ENCODE peak calls at places on chromosomes 5 and 9, in eight cellular contexts. One of them, this sample, is unnamed.

GRCh38 chr5:172904643-172905345 is 54.4 kb upstream of the RPL26L1 start:
- DNase-seq in fibroblast of the aortic adventitia: peak; percentile 80
- DNase-seq in NCI-H82: no peak
- DNase-seq in activated naive CD4-positive, alpha-beta T cell treated with anti-CD3 and anti-CD28 coated beads for 36 hours: no peak
- DNase-seq in kidney tubule cell: peak; percentile 100
- DNase-seq in activated CD8-positive, alpha-beta memory T cell treated with anti-CD3 and anti-CD28 coated beads, Interleukin-2, amount 50 U/mL, for 48 hours: no peak
- DNase-seq in PC-3: peak; percentile 97
- DNase-seq in stimulated activated naive B cell treated with anti-CD40 and anti-IgM and Interleukin-4, amounts not matched to agents 10 μg/mL and 1 μg/mL and 100 μg/mL, for 72 hours: no peak
- DNase-seq in this sample: peak; percentile 100

GRCh38 chr9:131739988-131740648 is at the start of gene RAPGEF1:
- DNase-seq in activated CD8-positive, alpha-beta memory T cell treated with anti-CD3 and anti-CD28 coated beads, Interleukin-2, amount 50 U/mL, for 48 hours: peak; percentile 99
- DNase-seq in stimulated activated naive B cell treated with anti-CD40 and anti-IgM and Interleukin-4, amounts not matched to agents 10 μg/mL and 1 μg/mL and 100 μg/mL, for 72 hours: peak; percentile 79
- DNase-seq in kidney tubule cell: peak; percentile 70
- DNase-seq in activated naive CD4-positive, alpha-beta T cell treated with anti-CD3 and anti-CD28 coated beads for 36 hours: peak; percentile 78
- DNase-seq in fibroblast of the aortic adventitia: peak; percentile 27
- DNase-seq in NCI-H82: peak; percentile 63
- DNase-seq in PC-3: peak; percentile 43
- DNase-seq in this sample: no peak

GRCh38 chr5:108360280-108360679 is 21.6 kb downstream of the FBXL17 start:
- DNase-seq in fibroblast of the aortic adventitia: no peak
- DNase-seq in activated naive CD4-positive, alpha-beta T cell treated with anti-CD3 and anti-CD28 coated beads for 36 hours: no peak
- DNase-seq in NCI-H82: no peak
- DNase-seq in PC-3: no peak
- DNase-seq in stimulated activated naive B cell treated with anti-CD40 and anti-IgM and Interleukin-4, amounts not matched to agents 10 μg/mL and 1 μg/mL and 100 μg/mL, for 72 hours: no peak
- DNase-seq in activated CD8-positive, alpha-beta memory T cell treated with anti-CD3 and anti-CD28 coated beads, Interleukin-2, amount 50 U/mL, for 48 hours: no peak
- DNase-seq in kidney tubule cell: no peak
- DNase-seq in this sample: no peak

GRCh38 chr5:138850854-138851253 is 24.3 kb downstream of the LRRTM2 start:
- DNase-seq in activated naive CD4-positive, alpha-beta T cell treated with anti-CD3 and anti-CD28 coated beads for 36 hours: no peak
- DNase-seq in fibroblast of the aortic adventitia: no peak
- DNase-seq in PC-3: no peak
- DNase-seq in kidney tubule cell: no peak
- DNase-seq in stimulated activated naive B cell treated with anti-CD40 and anti-IgM and Interleukin-4, amounts not matched to agents 10 μg/mL and 1 μg/mL and 100 μg/mL, for 72 hours: no peak
- DNase-seq in NCI-H82: no peak
- DNase-seq in activated CD8-positive, alpha-beta memory T cell treated with anti-CD3 and anti-CD28 coated beads, Interleukin-2, amount 50 U/mL, for 48 hours: no peak
- DNase-seq in this sample: no peak

GRCh38 chr5:155959082-155959481 is 367.9 kb upstream of the SGCD start:
- DNase-seq in kidney tubule cell: no peak
- DNase-seq in PC-3: no peak
- DNase-seq in fibroblast of the aortic adventitia: no peak
- DNase-seq in activated CD8-positive, alpha-beta memory T cell treated with anti-CD3 and anti-CD28 coated beads, Interleukin-2, amount 50 U/mL, for 48 hours: no peak
- DNase-seq in activated naive CD4-positive, alpha-beta T cell treated with anti-CD3 and anti-CD28 coated beads for 36 hours: no peak
- DNase-seq in stimulated activated naive B cell treated with anti-CD40 and anti-IgM and Interleukin-4, amounts not matched to agents 10 μg/mL and 1 μg/mL and 100 μg/mL, for 72 hours: no peak
- DNase-seq in NCI-H82: no peak
- DNase-seq in this sample: no peak

GRCh38 chr5:138869763-138870500 is 5.2 kb downstream of the LRRTM2 start:
- DNase-seq in PC-3: no peak
- DNase-seq in activated CD8-positive, alpha-beta memory T cell treated with anti-CD3 and anti-CD28 coated beads, Interleukin-2, amount 50 U/mL, for 48 hours: no peak
- DNase-seq in activated naive CD4-positive, alpha-beta T cell treated with anti-CD3 and anti-CD28 coated beads for 36 hours: peak; percentile 9
- DNase-seq in fibroblast of the aortic adventitia: peak; percentile 60
- DNase-seq in NCI-H82: peak; percentile 24
- DNase-seq in stimulated activated naive B cell treated with anti-CD40 and anti-IgM and Interleukin-4, amounts not matched to agents 10 μg/mL and 1 μg/mL and 100 μg/mL, for 72 hours: no peak
- DNase-seq in kidney tubule cell: peak; percentile 36
- DNase-seq in this sample: no peak

GRCh38 chr5:14185336-14186131 is 42.4 kb downstream of the TRIO start:
- DNase-seq in kidney tubule cell: peak; percentile 69
- DNase-seq in activated CD8-positive, alpha-beta memory T cell treated with anti-CD3 and anti-CD28 coated beads, Interleukin-2, amount 50 U/mL, for 48 hours: no peak
- DNase-seq in PC-3: peak; percentile 94
- DNase-seq in NCI-H82: no peak
- DNase-seq in activated naive CD4-positive, alpha-beta T cell treated with anti-CD3 and anti-CD28 coated beads for 36 hours: no peak
- DNase-seq in stimulated activated naive B cell treated with anti-CD40 and anti-IgM and Interleukin-4, amounts not matched to agents 10 μg/mL and 1 μg/mL and 100 μg/mL, for 72 hours: no peak
- DNase-seq in fibroblast of the aortic adventitia: peak; percentile 77
- DNase-seq in this sample: peak; percentile 83

GRCh38 chr9:124145903-124146575 is 111.7 kb upstream of the NEK6 start:
- DNase-seq in PC-3: peak; percentile 4
- DNase-seq in activated CD8-positive, alpha-beta memory T cell treated with anti-CD3 and anti-CD28 coated beads, Interleukin-2, amount 50 U/mL, for 48 hours: no peak
- DNase-seq in activated naive CD4-positive, alpha-beta T cell treated with anti-CD3 and anti-CD28 coated beads for 36 hours: no peak
- DNase-seq in kidney tubule cell: peak; percentile 25
- DNase-seq in fibroblast of the aortic adventitia: no peak
- DNase-seq in stimulated activated naive B cell treated with anti-CD40 and anti-IgM and Interleukin-4, amounts not matched to agents 10 μg/mL and 1 μg/mL and 100 μg/mL, for 72 hours: no peak
- DNase-seq in NCI-H82: no peak
- DNase-seq in this sample: no peak

GRCh38 chr9:98990181-98990870 is 46.6 kb downstream of the COL15A1 start:
- DNase-seq in activated CD8-positive, alpha-beta memory T cell treated with anti-CD3 and anti-CD28 coated beads, Interleukin-2, amount 50 U/mL, for 48 hours: peak; percentile 26
- DNase-seq in activated naive CD4-positive, alpha-beta T cell treated with anti-CD3 and anti-CD28 coated beads for 36 hours: no peak
- DNase-seq in stimulated activated naive B cell treated with anti-CD40 and anti-IgM and Interleukin-4, amounts not matched to agents 10 μg/mL and 1 μg/mL and 100 μg/mL, for 72 hours: no peak
- DNase-seq in fibroblast of the aortic adventitia: no peak
- DNase-seq in kidney tubule cell: no peak
- DNase-seq in PC-3: no peak
- DNase-seq in NCI-H82: no peak
- DNase-seq in this sample: no peak

GRCh38 chr9:71506821-71507220 is 261.5 kb downstream of the CEMIP2 start:
- DNase-seq in activated naive CD4-positive, alpha-beta T cell treated with anti-CD3 and anti-CD28 coated beads for 36 hours: no peak
- DNase-seq in stimulated activated naive B cell treated with anti-CD40 and anti-IgM and Interleukin-4, amounts not matched to agents 10 μg/mL and 1 μg/mL and 100 μg/mL, for 72 hours: no peak
- DNase-seq in fibroblast of the aortic adventitia: peak; percentile 6
- DNase-seq in NCI-H82: no peak
- DNase-seq in activated CD8-positive, alpha-beta memory T cell treated with anti-CD3 and anti-CD28 coated beads, Interleukin-2, amount 50 U/mL, for 48 hours: no peak
- DNase-seq in PC-3: peak; percentile 66
- DNase-seq in kidney tubule cell: peak; percentile 94
- DNase-seq in this sample: peak; percentile 87

GRCh38 chr9:33250458-33250995 is 10.6 kb downstream of the SPINK4 start:
- DNase-seq in activated CD8-positive, alpha-beta memory T cell treated with anti-CD3 and anti-CD28 coated beads, Interleukin-2, amount 50 U/mL, for 48 hours: peak; percentile 36
- DNase-seq in kidney tubule cell: peak; percentile 63
- DNase-seq in NCI-H82: no peak
- DNase-seq in fibroblast of the aortic adventitia: peak; percentile 59
- DNase-seq in stimulated activated naive B cell treated with anti-CD40 and anti-IgM and Interleukin-4, amounts not matched to agents 10 μg/mL and 1 μg/mL and 100 μg/mL, for 72 hours: no peak
- DNase-seq in PC-3: no peak
- DNase-seq in activated naive CD4-positive, alpha-beta T cell treated with anti-CD3 and anti-CD28 coated beads for 36 hours: no peak
- DNase-seq in this sample: peak; percentile 75

GRCh38 chr9:130262771-130263170 is 2.8 kb upstream of the HMCN2 start:
- DNase-seq in PC-3: no peak
- DNase-seq in NCI-H82: no peak
- DNase-seq in activated CD8-positive, alpha-beta memory T cell treated with anti-CD3 and anti-CD28 coated beads, Interleukin-2, amount 50 U/mL, for 48 hours: no peak
- DNase-seq in activated naive CD4-positive, alpha-beta T cell treated with anti-CD3 and anti-CD28 coated beads for 36 hours: no peak
- DNase-seq in kidney tubule cell: no peak
- DNase-seq in fibroblast of the aortic adventitia: no peak
- DNase-seq in stimulated activated naive B cell treated with anti-CD40 and anti-IgM and Interleukin-4, amounts not matched to agents 10 μg/mL and 1 μg/mL and 100 μg/mL, for 72 hours: no peak
- DNase-seq in this sample: no peak

GRCh38 chr5:149735066-149735465 is 5.0 kb downstream of the PPARGC1B start:
- DNase-seq in activated naive CD4-positive, alpha-beta T cell treated with anti-CD3 and anti-CD28 coated beads for 36 hours: no peak
- DNase-seq in stimulated activated naive B cell treated with anti-CD40 and anti-IgM and Interleukin-4, amounts not matched to agents 10 μg/mL and 1 μg/mL and 100 μg/mL, for 72 hours: no peak
- DNase-seq in fibroblast of the aortic adventitia: no peak
- DNase-seq in PC-3: peak; percentile 80
- DNase-seq in kidney tubule cell: peak; percentile 44
- DNase-seq in activated CD8-positive, alpha-beta memory T cell treated with anti-CD3 and anti-CD28 coated beads, Interleukin-2, amount 50 U/mL, for 48 hours: peak; percentile 30
- DNase-seq in NCI-H82: no peak
- DNase-seq in this sample: peak; percentile 29